ENCODE peak calls at places on chromosomes 11 and 22, in seven cellular contexts. W is T-cell; B is CD8-positive, alpha-beta memory T cell; I is A673; G is EL; N is NB4; F is neural progenitor cell. M is an unnamed sample.

GRCh38 chr11:126755494-126755893 is 245.1 kb downstream of the KIRREL3 start:
- DNase-seq in W (no peak), B (no peak), I (no peak), G (no peak), N (no peak), F (peak), M (no peak)

GRCh38 chr11:121105063-121105480 is 4.0 kb downstream of the TECTA start:
- DNase-seq in W (no peak), B (no peak), I (no peak), G (no peak), N (no peak), F (no peak), M (no peak)

GRCh38 chr11:47980907-47981621 is 705 bp downstream of the PTPRJ start:
- DNase-seq in W (no peak), B (peak), I (peak), G (peak), N (peak), F (peak), M (no peak)

GRCh38 chr11:95231881-95232605 is 1.0 kb upstream of the SESN3 start:
- DNase-seq in W (peak), B (peak), I (no peak), G (no peak), N (peak), F (peak), M (no peak)

GRCh38 chr22:21797444-21798221 is 62.0 kb upstream of the YPEL1 start:
- DNase-seq in W (no peak), B (no peak), I (no peak), G (peak), N (no peak), F (no peak), M (no peak)

GRCh38 chr22:32830473-32830872 is 29.0 kb downstream of the TIMP3 start:
- DNase-seq in W (no peak), B (no peak), I (no peak), G (no peak), N (no peak), F (peak), M (no peak)

GRCh38 chr11:26027887-26028286 is 304.0 kb upstream of the ANO3 start:
- DNase-seq in W (no peak), B (no peak), I (no peak), G (no peak), N (no peak), F (no peak), M (peak)

GRCh38 chr11:46391578-46392420 is at the start of gene CHRM4:
- DNase-seq in W (no peak), B (no peak), I (peak), G (peak), N (peak), F (peak), M (peak)

GRCh38 chr11:114883472-114883871 is 205.1 kb downstream of the NXPE2 start:
- DNase-seq in W (no peak), B (no peak), I (no peak), G (no peak), N (no peak), F (no peak), M (no peak)